ENCODE peak calls at places on chromosomes 11 and 22, in six cellular contexts. B is HCT116, H is SK-N-SH, C is GM12878, Y is K562, F is HepG2. D is an unnamed sample.

GRCh38 chr22:37020192-37020479 is 594 bp downstream of the MPST start:
- DNase-seq in C (no peak), Y (peak; percentile 30), H (peak; percentile 55), F (no peak), B (peak; percentile 27), D (no peak)

GRCh38 chr22:43826142-43827093 is 14.3 kb upstream of the EFCAB6 start:
- DNase-seq in F (no peak), Y (no peak), C (no peak), H (no peak), B (no peak), D (no peak)

GRCh38 chr11:19196458-19196857 is 5.3 kb downstream of the CSRP3 start:
- DNase-seq in H (no peak), Y (no peak), B (no peak), F (no peak), C (no peak), D (no peak)

GRCh38 chr11:2214527-2215229 is 43.1 kb upstream of the TH start:
- DNase-seq in Y (peak; percentile 3), C (no peak), F (peak; percentile 16), B (no peak), H (peak; percentile 43), D (no peak)

GRCh38 chr11:12276831-12277475 is 100.4 kb upstream of the PARVA start:
- DNase-seq in H (no peak), Y (no peak), B (no peak), C (no peak), F (no peak), D (no peak)

GRCh38 chr11:126764221-126764620 is 236.3 kb downstream of the KIRREL3 start:
- DNase-seq in Y (no peak), H (no peak), B (no peak), C (no peak), F (no peak), D (no peak)

GRCh38 chr11:11211186-11211585 is 141.9 kb downstream of the CSNK2A3 start:
- DNase-seq in B (no peak), Y (no peak), F (no peak), H (no peak), C (no peak), D (no peak)

GRCh38 chr11:124086447-124086846 is 28.8 kb upstream of the VWA5A start:
- DNase-seq in C (no peak), B (no peak), F (no peak), H (peak; percentile 58), Y (no peak), D (no peak)

GRCh38 chr11:123219066-123219697 is 24.1 kb upstream of the CLMP start:
- DNase-seq in F (no peak), C (no peak), Y (no peak), H (no peak), B (no peak), D (no peak)

GRCh38 chr11:67435727-67436458 is 1.6 kb downstream of the PTPRCAP start:
- DNase-seq in Y (no peak), B (no peak), H (no peak), F (no peak), C (no peak), D (no peak)
- H3K4me1 ChIP-seq in Y (peaks cover 80% of the 10 kb centered on the region), B (no peaks in the 10 kb centered on the region), H (no peaks in the 10 kb centered on the region), F (no peaks in the 10 kb centered on the region), C (peaks cover 36% of the 10 kb centered on the region), D (peaks cover 63% of the 10 kb centered on the region)

GRCh38 chr11:85663781-85664560 is 958 bp downstream of the CREBZF start:
- DNase-seq in Y (peak; percentile 74), B (peak; percentile 48), C (no peak), H (peak; percentile 82), F (peak; percentile 50), D (no peak)
- TF ChIP-seq REST in Y (no peak), B (no peak), C (no peak), H (no peak), F (no peak), D (no peak)

DNA sequence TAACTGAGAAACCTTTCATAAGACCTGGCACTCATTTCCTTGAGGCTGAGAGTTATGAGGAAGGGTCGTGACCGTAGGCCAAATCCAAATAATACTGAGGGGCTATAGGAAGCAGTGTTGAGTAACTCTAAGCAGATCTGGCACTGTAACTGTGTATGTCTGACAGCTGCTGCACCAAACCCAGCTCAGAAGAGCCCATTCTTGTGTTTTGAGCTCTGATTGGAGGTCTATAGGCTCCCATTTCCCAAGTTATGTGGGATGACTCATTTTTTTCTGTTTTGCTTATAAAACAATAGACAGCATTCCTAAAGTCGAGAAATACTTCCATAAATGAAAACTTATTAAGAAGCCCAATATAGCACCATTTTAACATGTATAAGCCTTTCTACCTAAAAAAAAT is 645.8 kb downstream of the DLG2 start:
- DNase-seq in B (no peak), C (no peak), Y (no peak), H (no peak), F (no peak), D (no peak)
- TF ChIP-seq SIN3A in B (no peak), C (no peak), Y (no peak), H (no peak), F (no peak), D (no peak)

DNA sequence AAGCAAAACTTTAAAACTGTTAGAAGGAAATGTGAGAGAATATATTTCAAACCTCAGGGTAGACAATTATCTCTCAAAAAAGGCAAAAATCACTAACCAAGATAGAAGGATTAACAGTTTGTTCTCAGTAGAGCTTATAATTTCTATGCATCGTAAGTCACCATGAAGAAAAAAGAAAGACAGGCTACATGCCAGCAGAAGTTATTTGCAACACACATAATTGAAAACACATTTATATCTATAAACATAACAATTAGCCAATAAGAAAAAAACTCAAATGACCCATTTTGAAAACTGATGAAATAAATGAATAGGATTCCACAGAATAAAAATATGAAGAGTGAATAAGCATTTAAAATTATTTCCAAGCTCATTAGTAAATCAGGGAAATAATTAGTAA is 24.4 kb upstream of the SNX19 start:
- DNase-seq in Y (no peak), B (no peak), C (no peak), H (no peak), F (no peak), D (no peak)
- H3K4me1 ChIP-seq in Y (no peaks in the 10 kb centered on the region), B (no peaks in the 10 kb centered on the region), C (no peaks in the 10 kb centered on the region), H (no peaks in the 10 kb centered on the region), F (no peaks in the 10 kb centered on the region), D (no peaks in the 10 kb centered on the region)

GRCh38 chr11:94525933-94526332 is 13.7 kb downstream of the C11orf97 start:
- DNase-seq in F (no peak), C (no peak), H (no peak), B (no peak), Y (no peak), D (no peak)

GRCh38 chr11:94526645-94527438 is 14.6 kb downstream of the C11orf97 start:
- DNase-seq in B (no peak), C (no peak), Y (no peak), H (no peak), F (no peak), D (no peak)

GRCh38 chr11:94524293-94524692 is 12.0 kb downstream of the C11orf97 start:
- DNase-seq in C (no peak), B (no peak), F (no peak), Y (no peak), H (no peak), D (no peak)

GRCh38 chr11:94528551-94528950 is 15.2 kb upstream of the FUT4 start:
- DNase-seq in B (no peak), C (no peak), Y (no peak), H (no peak), F (no peak), D (no peak)
- TF ChIP-seq REST in B (no peak), C (no peak), Y (no peak), H (no peak), F (no peak), D (no peak)

GRCh38 chr11:45265963-45266692 is 20.0 kb downstream of the SYT13 start:
- DNase-seq in F (no peak), C (no peak), H (no peak), B (no peak), Y (no peak), D (no peak)

GRCh38 chr11:45269678-45270077 is 16.5 kb downstream of the SYT13 start:
- DNase-seq in B (no peak), F (no peak), C (no peak), H (no peak), Y (no peak), D (no peak)

GRCh38 chr11:45267660-45268340 is 18.3 kb downstream of the SYT13 start:
- DNase-seq in Y (no peak), F (peak; percentile 13), B (no peak), C (no peak), H (no peak), D (no peak)

GRCh38 chr11:45264839-45265515 is 21.2 kb downstream of the SYT13 start:
- DNase-seq in F (peak; percentile 38), H (no peak), B (no peak), C (no peak), Y (no peak), D (no peak)

DNA sequence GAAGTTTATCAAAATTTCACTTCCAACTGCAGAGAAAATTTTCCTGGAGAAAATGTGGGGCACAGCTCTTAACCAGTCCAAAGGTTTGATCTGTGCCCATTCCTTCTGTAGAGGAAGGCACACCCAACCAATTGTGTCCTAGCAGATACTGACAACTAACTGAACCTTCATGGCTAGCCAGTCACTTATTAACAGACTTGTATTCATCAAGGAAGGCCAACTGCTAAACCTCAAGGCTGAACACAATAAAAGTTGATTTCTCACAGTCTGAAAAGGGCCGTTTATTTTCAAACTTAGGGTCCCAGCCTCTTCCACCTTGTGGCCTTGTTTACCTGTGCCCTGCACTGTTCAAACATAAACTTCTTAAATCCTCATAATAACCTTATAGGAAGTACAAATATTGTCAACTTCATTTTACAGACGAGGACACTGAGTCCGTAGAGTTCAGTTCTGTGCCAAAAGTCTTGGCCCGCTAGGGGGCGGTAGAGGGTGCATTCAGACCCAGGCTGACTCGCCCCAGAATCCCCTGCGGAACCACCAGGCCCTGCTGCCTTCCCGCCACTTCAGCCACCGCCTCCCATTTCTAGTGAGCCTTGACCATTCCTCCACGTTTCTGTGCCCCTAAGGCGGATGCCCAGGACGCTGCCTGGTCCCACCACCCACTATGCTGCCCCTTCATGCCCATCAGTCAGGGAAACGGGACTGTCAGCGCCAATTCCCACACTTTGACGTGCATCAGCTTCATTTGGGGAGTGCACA is 19.3 kb downstream of the SYT13 start:
- DNase-seq in B (no peak), H (no peak), Y (peak; percentile 74), C (no peak), F (peak; percentile 5), D (no peak)
- TF ChIP-seq SIN3A in B (no peak), H (no peak), Y (no peak), C (no peak), F (no peak), D (no peak)

DNA sequence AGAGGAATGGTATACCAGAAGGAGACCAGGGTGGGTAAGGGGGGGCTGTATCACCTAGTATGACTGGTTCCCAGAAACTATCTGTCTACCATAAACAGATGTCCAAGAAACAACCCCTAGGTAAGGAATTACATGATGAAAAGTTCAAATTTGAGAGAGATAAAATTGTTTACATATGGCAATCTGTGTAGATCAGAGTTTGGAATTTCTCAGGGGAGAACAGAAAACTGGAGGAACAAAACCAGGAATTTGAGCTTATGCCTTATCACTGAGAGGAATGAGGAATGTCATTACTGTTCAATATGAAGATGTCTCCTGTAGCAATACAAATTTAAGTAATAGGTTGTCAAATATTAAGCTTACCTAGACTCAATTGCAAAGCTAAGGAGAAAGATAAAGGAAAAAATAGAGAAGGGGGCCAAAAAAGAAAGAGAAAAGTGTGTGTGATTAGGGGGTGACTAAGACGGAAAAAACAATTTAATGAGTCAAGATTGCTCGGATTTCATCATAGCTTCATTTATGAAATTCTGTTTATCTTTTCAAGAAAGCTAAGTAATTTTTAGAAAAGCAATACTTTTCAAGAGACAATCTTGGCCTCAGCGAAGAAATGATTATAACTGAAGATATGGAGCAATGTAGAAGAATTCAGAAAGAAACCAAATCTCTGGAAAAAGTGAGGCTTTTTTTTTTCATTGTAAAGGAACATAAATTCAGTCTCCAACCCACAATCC is 117.8 kb downstream of the APOL5 start:
- DNase-seq in H (no peak), F (no peak), Y (no peak), B (peak; percentile 18), C (no peak), D (no peak)
- H3K4me1 ChIP-seq in H (peaks cover 44% of the 10 kb centered on the region), F (peaks cover 31% of the 10 kb centered on the region), Y (peaks cover 3% of the 10 kb centered on the region), B (peaks cover 39% of the 10 kb centered on the region), C (no peaks in the 10 kb centered on the region), D (peaks cover 22% of the 10 kb centered on the region)

D was measured in Panc1.